ENCODE peak calls at places on chromosome 5, in nine cellular contexts. I is RWPE1, R is posterior cingulate gyrus, F is NCI-H1436, T is midbrain, D is NCI-H1105 treated with DMSO at 0.1 percent for 48 hours, P is activated gamma-delta T cell, K is NCI-H1092, J is tibial artery. U is an unnamed sample.
A peak's percentile ranks its signal among the peaks of the same experiment; 100 is the strongest.

GRCh38 chr5:151520294-151520693 is 70.8 kb downstream of the FAT2 start:
- DNase-seq in T (no peak), R (no peak), F (peak; percentile 4), P (no peak), I (no peak), D (no peak), J (no peak), K (no peak), U (no peak)

GRCh38 chr5:133927616-133928180 is 40.7 kb downstream of the C5orf15 start:
- DNase-seq in P (no peak), F (no peak), T (no peak), D (no peak), K (no peak), J (no peak), R (no peak), I (no peak), U (no peak)

GRCh38 chr5:16784088-16784487 is 152.0 kb downstream of the MYO10 start:
- DNase-seq in D (no peak), T (no peak), P (no peak), F (no peak), K (no peak), I (no peak), J (no peak), R (no peak), U (peak; percentile 46)

GRCh38 chr5:153159611-153160010 is 330.9 kb upstream of the GRIA1 start:
- DNase-seq in J (no peak), T (no peak), R (no peak), I (peak; percentile 42), P (no peak), F (no peak), K (no peak), D (no peak), U (no peak)

GRCh38 chr5:122844136-122844915 is 1.1 kb upstream of the SNX24 start:
- DNase-seq in I (peak; percentile 12), K (no peak), T (no peak), J (no peak), R (no peak), F (no peak), P (no peak), D (no peak), U (no peak)

GRCh38 chr5:43627028-43627427 is 24.0 kb downstream of the NNT start:
- DNase-seq in F (peak; percentile 10), T (no peak), K (no peak), J (peak; percentile 28), P (no peak), I (peak; percentile 42), R (no peak), D (no peak), U (peak; percentile 51)

GRCh38 chr5:142023836-142024235 is 11.0 kb upstream of the GNPDA1 start:
- DNase-seq in T (no peak), R (no peak), J (no peak), K (no peak), P (no peak), I (no peak), D (peak; percentile 59), F (no peak), U (no peak)

GRCh38 chr5:177300236-177300880 is 3.2 kb downstream of the RAB24 start:
- DNase-seq in T (peak; percentile 40), I (peak; percentile 49), D (no peak), K (no peak), P (peak; percentile 31), J (peak; percentile 62), F (no peak), R (no peak), U (no peak)

GRCh38 chr5:160045004-160045403 is 36.1 kb downstream of the TTC1 start:
- DNase-seq in R (no peak), F (no peak), T (no peak), D (no peak), I (no peak), J (no peak), P (no peak), K (no peak), U (no peak)

GRCh38 chr5:14581333-14581890 is at the start of gene OTULINL:
- DNase-seq in D (peak; percentile 83), K (peak; percentile 84), I (peak; percentile 97), F (peak; percentile 77), T (peak; percentile 76), R (peak; percentile 73), P (peak; percentile 78), J (peak; percentile 80), U (peak; percentile 86)

GRCh38 chr5:180130291-180130869 is 58.8 kb upstream of the RNF130 start:
- DNase-seq in T (no peak), I (no peak), R (no peak), K (no peak), D (no peak), J (no peak), P (no peak), F (no peak), U (no peak)

GRCh38 chr5:151222769-151223446 is 984 bp downstream of the CCDC69 start:
- DNase-seq in P (no peak), T (no peak), K (no peak), I (no peak), F (no peak), D (no peak), J (peak; percentile 74), R (no peak), U (no peak)

GRCh38 chr5:178739452-178740180 is 9.2 kb upstream of the ZNF354A start:
- DNase-seq in K (no peak), D (no peak), I (no peak), J (no peak), P (no peak), F (no peak), T (no peak), R (no peak), U (no peak)

GRCh38 chr5:173791878-173792277 is 96.3 kb upstream of the CPEB4 start:
- DNase-seq in T (no peak), P (no peak), R (no peak), I (no peak), D (no peak), J (no peak), F (no peak), K (no peak), U (no peak)

GRCh38 chr5:54701179-54701578 is 183.6 kb downstream of the SNX18 start:
- DNase-seq in J (peak; percentile 40), R (no peak), T (no peak), K (no peak), F (no peak), D (peak; percentile 9), I (peak; percentile 95), P (no peak), U (no peak)

GRCh38 chr5:181061645-181062044 is 21.6 kb downstream of the BTNL9 start:
- DNase-seq in K (no peak), D (no peak), T (no peak), P (no peak), R (no peak), J (no peak), F (no peak), I (no peak), U (no peak)

GRCh38 chr5:37501152-37501551 is 122.0 kb downstream of the WDR70 start:
- DNase-seq in J (no peak), D (no peak), I (no peak), T (no peak), R (no peak), F (no peak), P (no peak), K (no peak), U (no peak)

GRCh38 chr5:180155331-180155881 is 53.6 kb downstream of the RASGEF1C start:
- DNase-seq in I (no peak), K (no peak), P (no peak), T (no peak), R (no peak), D (no peak), F (no peak), J (no peak), U (peak; percentile 85)

GRCh38 chr5:31976161-31976560 is 198.0 kb downstream of the GOLPH3 start:
- DNase-seq in P (no peak), I (no peak), T (no peak), D (no peak), K (no peak), F (no peak), J (no peak), R (no peak), U (no peak)

GRCh38 chr5:56616454-56617160 is 198.7 kb upstream of the MAP3K1 start:
- DNase-seq in P (no peak), F (no peak), T (no peak), D (peak; percentile 75), R (no peak), J (no peak), K (no peak), I (no peak), U (peak; percentile 83)

GRCh38 chr5:176812269-176813259 is 2.2 kb downstream of the UNC5A start:
- DNase-seq in D (peak; percentile 7), R (peak; percentile 26), F (no peak), T (no peak), K (no peak), J (no peak), I (peak; percentile 49), P (no peak), U (no peak)

GRCh38 chr5:94983861-94984535 is 300.9 kb downstream of the MCTP1 start:
- DNase-seq in K (no peak), F (no peak), T (no peak), R (no peak), D (no peak), I (peak; percentile 60), P (no peak), J (no peak), U (no peak)

GRCh38 chr5:176352116-176352878 is 9.3 kb downstream of the KIAA1191 start:
- DNase-seq in P (no peak), I (no peak), R (no peak), T (no peak), F (no peak), K (no peak), J (no peak), D (no peak), U (no peak)

GRCh38 chr5:181181650-181182565 is 23.1 kb downstream of the TRIM7 start:
- DNase-seq in R (peak; percentile 57), D (no peak), K (no peak), J (peak; percentile 58), I (peak; percentile 77), T (no peak), P (no peak), F (no peak), U (no peak)

GRCh38 chr5:158718738-158719505 is 380.8 kb downstream of the EBF1 start:
- DNase-seq in I (no peak), T (no peak), R (no peak), F (no peak), J (no peak), K (no peak), P (no peak), D (no peak), U (no peak)

GRCh38 chr5:163395794-163396193 is 41.6 kb upstream of the CCNG1 start:
- DNase-seq in P (no peak), K (no peak), I (no peak), J (no peak), R (no peak), T (no peak), D (no peak), F (no peak), U (no peak)

U was measured in NCI-H2171 treated with DMSO at 0.1 percent for 48 hours.